ENCODE peak calls at places on chromosomes 6 and 20, in four cellular contexts. X, W, B and Q are unnamed samples.

GRCh38 chr6:169845426-169846285 is 94.2 kb downstream of the ERMARD start:
- DNase-seq in X (no peak), W (no peak), B (no peak), Q (no peak)

GRCh38 chr6:24910331-24910849 is 25.4 kb downstream of the RIPOR2 start:
- DNase-seq in X (no peak), W (peak), B (no peak), Q (peak)

GRCh38 chr6:13559251-13559650 is 15.2 kb upstream of the SIRT5 start:
- DNase-seq in X (no peak), W (no peak), B (no peak), Q (no peak)

GRCh38 chr6:141105481-141105880 is 1027.2 kb upstream of the GJE1 start:
- DNase-seq in X (peak), W (no peak), B (no peak), Q (peak)

GRCh38 chr6:102525336-102525735 is 1131.8 kb downstream of the GRIK2 start:
- DNase-seq in X (no peak), W (no peak), B (no peak), Q (no peak)

GRCh38 chr6:90537723-90538407 is 49.0 kb downstream of the MAP3K7 start:
- DNase-seq in X (peak), W (no peak), B (no peak), Q (peak)

GRCh38 chr6:79215233-79215824 is 19.2 kb downstream of the HMGN3 start:
- DNase-seq in X (no peak), W (no peak), B (no peak), Q (peak)

GRCh38 chr6:40376113-40376650 is 211.0 kb downstream of the LRFN2 start:
- DNase-seq in X (no peak), W (no peak), B (no peak), Q (no peak)

GRCh38 chr6:100482698-100483097 is 18.0 kb upstream of the SIM1 start:
- DNase-seq in X (no peak), W (no peak), B (no peak), Q (no peak)

GRCh38 chr6:46776070-46776752 is 17.0 kb upstream of the MEP1A start:
- DNase-seq in X (no peak), W (no peak), B (no peak), Q (no peak)

GRCh38 chr6:162698440-162698839 is 29.1 kb downstream of the PRKN start:
- DNase-seq in X (no peak), W (no peak), B (no peak), Q (no peak)

GRCh38 chr6:144033816-144034540 is 25.9 kb upstream of the PLAGL1 start:
- DNase-seq in X (peak), W (no peak), B (no peak), Q (peak)

GRCh38 chr6:90156861-90157260 is 139.8 kb downstream of the BACH2 start:
- DNase-seq in X (no peak), W (no peak), B (no peak), Q (no peak)

GRCh38 chr20:33696448-33696847 is 10.3 kb upstream of the E2F1 start:
- DNase-seq in X (no peak), W (no peak), B (no peak), Q (no peak)

GRCh38 chr6:85353012-85353411 is 96.9 kb upstream of the NT5E start:
- DNase-seq in X (no peak), W (no peak), B (no peak), Q (no peak)

GRCh38 chr6:155247618-155248017 is 16.2 kb upstream of the CLDN20 start:
- DNase-seq in X (peak), W (no peak), B (no peak), Q (peak)

GRCh38 chr6:1574895-1575212 is 34.9 kb upstream of the FOXC1 start:
- DNase-seq in X (no peak), W (no peak), B (no peak), Q (peak)

GRCh38 chr6:11943060-11943459 is 69.1 kb upstream of the HIVEP1 start:
- DNase-seq in X (no peak), W (no peak), B (no peak), Q (no peak)

GRCh38 chr6:26257272-26257671 is 107.7 kb upstream of the BTN3A2 start:
- DNase-seq in X (no peak), W (no peak), B (no peak), Q (no peak)

GRCh38 chr6:31004285-31004684 is 6.0 kb upstream of the MUC22 start:
- DNase-seq in X (peak), W (no peak), B (no peak), Q (no peak)

GRCh38 chr20:17315491-17316231 is 88.8 kb downstream of the PCSK2 start:
- DNase-seq in X (no peak), W (no peak), B (no peak), Q (no peak)

GRCh38 chr6:157432231-157432630 is 51.2 kb downstream of the ZDHHC14 start:
- DNase-seq in X (no peak), W (no peak), B (no peak), Q (no peak)

GRCh38 chr6:111922454-111923297 is 49.4 kb upstream of the FYN start:
- DNase-seq in X (peak), W (no peak), B (no peak), Q (peak)